ENCODE peak calls at places on chromosome 18, in six cellular contexts. One of them, this sample, is unnamed.
A peak's percentile ranks its signal among the peaks of the same experiment; 100 is the strongest.

GRCh38 chr18:58580078-58580477 is 48.8 kb downstream of the ALPK2 start:
- DNase-seq in WERI-Rb-1: no peak
- DNase-seq in left cardiac atrium: no peak
- DNase-seq in mesenteric fat pad: no peak
- DNase-seq in stimulated activated CD8-positive, alpha-beta memory T cell treated with anti-CD3 and anti-CD28 coated beads, Interleukin-12 subunit alpha, Interleukin-12 subunit beta, amount 100 ng/mL, for 1 hour: no peak
- DNase-seq in posterior vena cava: no peak
- DNase-seq in this sample: no peak

GRCh38 chr18:22558945-22559385 is 141.2 kb upstream of the CTAGE1 start:
- DNase-seq in WERI-Rb-1: no peak
- DNase-seq in left cardiac atrium: peak; percentile 85
- DNase-seq in mesenteric fat pad: no peak
- DNase-seq in stimulated activated CD8-positive, alpha-beta memory T cell treated with anti-CD3 and anti-CD28 coated beads, Interleukin-12 subunit alpha, Interleukin-12 subunit beta, amount 100 ng/mL, for 1 hour: no peak
- DNase-seq in posterior vena cava: peak; percentile 82
- DNase-seq in this sample: peak; percentile 78

GRCh38 chr18:21261352-21261751 is 19.3 kb downstream of the GREB1L start:
- DNase-seq in WERI-Rb-1: no peak
- DNase-seq in left cardiac atrium: no peak
- DNase-seq in mesenteric fat pad: no peak
- DNase-seq in stimulated activated CD8-positive, alpha-beta memory T cell treated with anti-CD3 and anti-CD28 coated beads, Interleukin-12 subunit alpha, Interleukin-12 subunit beta, amount 100 ng/mL, for 1 hour: no peak
- DNase-seq in posterior vena cava: no peak
- DNase-seq in this sample: no peak

GRCh38 chr18:49970288-49970687 is 157.0 kb upstream of the ACAA2 start:
- DNase-seq in WERI-Rb-1: no peak
- DNase-seq in left cardiac atrium: no peak
- DNase-seq in mesenteric fat pad: no peak
- DNase-seq in stimulated activated CD8-positive, alpha-beta memory T cell treated with anti-CD3 and anti-CD28 coated beads, Interleukin-12 subunit alpha, Interleukin-12 subunit beta, amount 100 ng/mL, for 1 hour: no peak
- DNase-seq in posterior vena cava: no peak
- DNase-seq in this sample: no peak

GRCh38 chr18:24231773-24232735 is 93.2 kb downstream of the CABYR start:
- DNase-seq in WERI-Rb-1: no peak
- DNase-seq in left cardiac atrium: no peak
- DNase-seq in mesenteric fat pad: no peak
- DNase-seq in stimulated activated CD8-positive, alpha-beta memory T cell treated with anti-CD3 and anti-CD28 coated beads, Interleukin-12 subunit alpha, Interleukin-12 subunit beta, amount 100 ng/mL, for 1 hour: no peak
- DNase-seq in posterior vena cava: no peak
- DNase-seq in this sample: peak; percentile 24

GRCh38 chr18:76246579-76246978 is 248.5 kb downstream of the ZNF516 start:
- DNase-seq in WERI-Rb-1: no peak
- DNase-seq in left cardiac atrium: no peak
- DNase-seq in mesenteric fat pad: no peak
- DNase-seq in stimulated activated CD8-positive, alpha-beta memory T cell treated with anti-CD3 and anti-CD28 coated beads, Interleukin-12 subunit alpha, Interleukin-12 subunit beta, amount 100 ng/mL, for 1 hour: no peak
- DNase-seq in posterior vena cava: no peak
- DNase-seq in this sample: no peak

GRCh38 chr18:50311573-50312106 is 24.1 kb upstream of the CXXC1 start:
- DNase-seq in WERI-Rb-1: no peak
- DNase-seq in left cardiac atrium: no peak
- DNase-seq in mesenteric fat pad: no peak
- DNase-seq in stimulated activated CD8-positive, alpha-beta memory T cell treated with anti-CD3 and anti-CD28 coated beads, Interleukin-12 subunit alpha, Interleukin-12 subunit beta, amount 100 ng/mL, for 1 hour: no peak
- DNase-seq in posterior vena cava: no peak
- DNase-seq in this sample: no peak

GRCh38 chr18:61443311-61443710 is 110.1 kb downstream of the CDH20 start:
- DNase-seq in WERI-Rb-1: no peak
- DNase-seq in left cardiac atrium: no peak
- DNase-seq in mesenteric fat pad: no peak
- DNase-seq in stimulated activated CD8-positive, alpha-beta memory T cell treated with anti-CD3 and anti-CD28 coated beads, Interleukin-12 subunit alpha, Interleukin-12 subunit beta, amount 100 ng/mL, for 1 hour: no peak
- DNase-seq in posterior vena cava: no peak
- DNase-seq in this sample: no peak

GRCh38 chr18:74430811-74431571 is 26.1 kb downstream of the DIPK1C start:
- DNase-seq in WERI-Rb-1: peak; percentile 54
- DNase-seq in left cardiac atrium: no peak
- DNase-seq in mesenteric fat pad: peak; percentile 51
- DNase-seq in stimulated activated CD8-positive, alpha-beta memory T cell treated with anti-CD3 and anti-CD28 coated beads, Interleukin-12 subunit alpha, Interleukin-12 subunit beta, amount 100 ng/mL, for 1 hour: no peak
- DNase-seq in posterior vena cava: no peak
- DNase-seq in this sample: no peak

GRCh38 chr18:58362027-58362575 is 266.8 kb downstream of the ALPK2 start:
- DNase-seq in WERI-Rb-1: no peak
- DNase-seq in left cardiac atrium: peak; percentile 72
- DNase-seq in mesenteric fat pad: no peak
- DNase-seq in stimulated activated CD8-positive, alpha-beta memory T cell treated with anti-CD3 and anti-CD28 coated beads, Interleukin-12 subunit alpha, Interleukin-12 subunit beta, amount 100 ng/mL, for 1 hour: no peak
- DNase-seq in posterior vena cava: peak; percentile 78
- DNase-seq in this sample: no peak

This sample was measured in heart right ventricle.